ENCODE peak calls at places on chromosomes 2 and 18, in eight cellular contexts. Q, N, L, M, V, A, S and C are unnamed samples.

GRCh38 chr18:13725566-13726227 is 661 bp downstream of the FAM210A start:
- DNase-seq in L (no peak), M (no peak), A (peak), V (no peak), N (no peak), S (no peak), Q (no peak), C (no peak)

GRCh38 chr2:226310081-226310625 is 489.5 kb downstream of the IRS1 start:
- DNase-seq in S (no peak), A (no peak), V (no peak), N (no peak), L (no peak), Q (no peak), M (no peak), C (no peak)

GRCh38 chr2:225431387-225431786 is 31.9 kb downstream of the NYAP2 start:
- DNase-seq in A (no peak), Q (no peak), N (no peak), S (no peak), V (no peak), M (no peak), L (no peak), C (no peak)

GRCh38 chr2:54673501-54673998 is 49.9 kb upstream of the EML6 start:
- DNase-seq in Q (peak), A (no peak), V (no peak), N (peak), L (no peak), M (no peak), S (peak), C (no peak)

GRCh38 chr2:143675006-143675405 is 545.8 kb downstream of the ARHGAP15 start:
- DNase-seq in N (no peak), Q (no peak), A (no peak), V (no peak), M (no peak), L (no peak), S (no peak), C (no peak)

GRCh38 chr2:198374375-198375072 is 570.1 kb downstream of the PLCL1 start:
- DNase-seq in A (peak), S (peak), M (no peak), L (no peak), V (peak), N (peak), Q (peak), C (peak)

GRCh38 chr2:237664151-237664550 is 36.8 kb downstream of the LRRFIP1 start:
- DNase-seq in L (no peak), A (no peak), Q (no peak), S (no peak), N (no peak), M (no peak), V (no peak), C (no peak)

GRCh38 chr2:182826051-182826450 is 40.4 kb downstream of the FRZB start:
- DNase-seq in V (no peak), A (no peak), Q (no peak), S (no peak), L (no peak), N (no peak), M (no peak), C (no peak)

GRCh38 chr2:165870346-165870745 is 76.3 kb upstream of the GALNT3 start:
- DNase-seq in V (no peak), S (no peak), L (no peak), Q (no peak), N (no peak), A (no peak), M (no peak), C (no peak)

GRCh38 chr2:105329561-105330495 is at the start of gene TGFBRAP1:
- DNase-seq in V (peak), L (peak), S (peak), M (peak), Q (peak), A (peak), N (peak), C (peak)

GRCh38 chr2:146161256-146161882 is 1641.5 kb upstream of the ZEB2 start:
- DNase-seq in S (no peak), Q (no peak), V (no peak), A (no peak), M (no peak), L (no peak), N (no peak), C (no peak)

GRCh38 chr2:28185153-28185552 is 207.5 kb upstream of the FOSL2 start:
- DNase-seq in L (no peak), N (no peak), V (no peak), Q (no peak), A (no peak), M (no peak), S (no peak), C (no peak)

GRCh38 chr18:61732854-61733253 is 160.0 kb downstream of the RNF152 start:
- DNase-seq in N (no peak), S (no peak), V (no peak), M (no peak), Q (no peak), L (no peak), A (no peak), C (no peak)

GRCh38 chr2:60958361-60958760 is 59.2 kb upstream of the PEX13 start:
- DNase-seq in Q (no peak), S (no peak), N (peak), L (no peak), V (no peak), M (no peak), A (peak), C (no peak)

GRCh38 chr2:162256621-162257020 is 13.4 kb upstream of the FAP start:
- DNase-seq in V (no peak), Q (no peak), N (peak), A (peak), L (no peak), S (no peak), M (no peak), C (no peak)

GRCh38 chr2:202965810-202966454 is 48.7 kb upstream of the NBEAL1 start:
- DNase-seq in Q (no peak), A (peak), M (no peak), S (peak), N (peak), L (no peak), V (peak), C (peak)

GRCh38 chr18:67731853-67732252 is 215.3 kb upstream of the DSEL start:
- DNase-seq in A (peak), V (no peak), M (no peak), S (no peak), Q (no peak), L (no peak), N (peak), C (no peak)

GRCh38 chr18:51624311-51624710 is 426.8 kb upstream of the MEX3C start:
- DNase-seq in Q (no peak), V (no peak), N (no peak), M (no peak), S (no peak), A (no peak), L (no peak), C (no peak)

GRCh38 chr2:182366625-182367024 is 60.2 kb downstream of the PDE1A start:
- DNase-seq in S (no peak), M (no peak), A (no peak), L (no peak), Q (no peak), V (peak), N (peak), C (no peak)

GRCh38 chr2:105576440-105577241 is 168.1 kb upstream of the NCK2 start:
- DNase-seq in L (peak), M (no peak), S (no peak), A (peak), V (peak), Q (no peak), N (peak), C (peak)